ENCODE peak calls at places on chromosomes 16 and 17, in four cellular contexts. I is H1, W is GM12878, H is K562. E is an unnamed sample.

GRCh38 chr17:2042355-2042929 is 620 bp downstream of the OVCA2 start:
- DNase-seq in W (no peak), I (no peak), H (peak), E (no peak)

GRCh38 chr17:45430738-45431530 is 1.7 kb downstream of the ARHGAP27 start:
- DNase-seq in H (peak), W (no peak), I (peak), E (no peak)

GRCh38 chr17:2289878-2290478 is 13.6 kb downstream of the SMG6 start:
- DNase-seq in W (no peak), H (no peak), I (no peak), E (no peak)

GRCh38 chr17:81380117-81380516 is 15.1 kb upstream of the BAHCC1 start:
- DNase-seq in I (no peak), W (no peak), H (no peak), E (no peak)

GRCh38 chr16:72811188-72811720 is 236.7 kb downstream of the ZFHX3 start:
- DNase-seq in I (no peak), H (no peak), W (no peak), E (no peak)

GRCh38 chr17:73430165-73430680 is 118.4 kb upstream of the CDC42EP4 start:
- DNase-seq in H (no peak), I (no peak), W (no peak), E (no peak)

GRCh38 chr17:1244606-1245012 is 25.6 kb upstream of the BHLHA9 start:
- DNase-seq in H (no peak), W (no peak), I (no peak), E (no peak)

GRCh38 chr17:49290690-49291326 is 60.2 kb upstream of the PHOSPHO1 start:
- DNase-seq in H (peak), W (no peak), I (no peak), E (peak)

GRCh38 chr17:49723423-49723822 is 15.7 kb upstream of the SLC35B1 start:
- DNase-seq in I (no peak), W (no peak), H (no peak), E (no peak)

GRCh38 chr16:11105038-11105903 is 150.7 kb downstream of the SOCS1 start:
- DNase-seq in W (peak), H (peak), I (no peak), E (no peak)

GRCh38 chr17:511833-512251 is 159.2 kb upstream of the RPH3AL start:
- DNase-seq in W (no peak), I (no peak), H (no peak), E (no peak)

GRCh38 chr16:2085669-2086068 is 37.9 kb downstream of the TSC2 start:
- DNase-seq in H (no peak), W (no peak), I (no peak), E (no peak)

GRCh38 chr16:86962913-86963312 is 354.3 kb downstream of the C16orf95 start:
- DNase-seq in W (no peak), I (no peak), H (peak), E (no peak)

GRCh38 chr17:50919321-50920040 is 53.3 kb upstream of the TOB1 start:
- DNase-seq in W (no peak), I (peak), H (peak), E (no peak)

GRCh38 chr16:82655315-82655714 is 28.5 kb downstream of the CDH13 start:
- DNase-seq in I (no peak), W (peak), H (no peak), E (no peak)

GRCh38 chr16:89965447-89966225 is 17.1 kb downstream of the DEF8 start:
- DNase-seq in W (no peak), I (no peak), H (no peak), E (no peak)

GRCh38 chr16:17828012-17828411 is 357.3 kb upstream of the XYLT1 start:
- DNase-seq in W (no peak), H (peak), I (no peak), E (no peak)

GRCh38 chr17:80002690-80003490 is 32.8 kb downstream of the TBC1D16 start:
- DNase-seq in H (no peak), I (no peak), W (no peak), E (no peak)

GRCh38 chr16:70741779-70742125 is 55.9 kb upstream of the MTSS2 start:
- DNase-seq in W (no peak), I (no peak), H (no peak), E (no peak)
- TF ChIP-seq EGR1 in W (no peak), I (no peak), H (no peak), E (no peak)

GRCh38 chr16:12893050-12893750 is 8.2 kb upstream of the SHISA9 start:
- DNase-seq in I (no peak), W (no peak), H (no peak), E (no peak)

GRCh38 chr16:12899529-12900168 is 1.7 kb upstream of the SHISA9 start:
- DNase-seq in H (no peak), I (no peak), W (no peak), E (no peak)

GRCh38 chr16:12898556-12898955 is 2.8 kb upstream of the SHISA9 start:
- DNase-seq in W (no peak), H (no peak), I (no peak), E (no peak)

GRCh38 chr16:12900599-12901203 is 697 bp upstream of the SHISA9 start:
- DNase-seq in W (no peak), I (peak), H (no peak), E (no peak)

GRCh38 chr16:12896562-12896961 is 4.8 kb upstream of the SHISA9 start:
- DNase-seq in I (no peak), H (peak), W (no peak), E (peak)
- TF ChIP-seq EGR1 in I (no peak), H (no peak), W (no peak), E (no peak)

GRCh38 chr17:44137891-44138709 is 3.6 kb upstream of the HROB start:
- DNase-seq in W (no peak), I (peak), H (peak), E (peak)
- TF ChIP-seq EGR1 in W (no peak), I (peak), H (peak), E (peak)

GRCh38 chr17:82767041-82767754 is 15.3 kb downstream of the TBCD start:
- DNase-seq in W (no peak), I (peak), H (peak), E (no peak)
- TF ChIP-seq EGR1 in W (no peak), I (no peak), H (no peak), E (no peak)

DNA sequence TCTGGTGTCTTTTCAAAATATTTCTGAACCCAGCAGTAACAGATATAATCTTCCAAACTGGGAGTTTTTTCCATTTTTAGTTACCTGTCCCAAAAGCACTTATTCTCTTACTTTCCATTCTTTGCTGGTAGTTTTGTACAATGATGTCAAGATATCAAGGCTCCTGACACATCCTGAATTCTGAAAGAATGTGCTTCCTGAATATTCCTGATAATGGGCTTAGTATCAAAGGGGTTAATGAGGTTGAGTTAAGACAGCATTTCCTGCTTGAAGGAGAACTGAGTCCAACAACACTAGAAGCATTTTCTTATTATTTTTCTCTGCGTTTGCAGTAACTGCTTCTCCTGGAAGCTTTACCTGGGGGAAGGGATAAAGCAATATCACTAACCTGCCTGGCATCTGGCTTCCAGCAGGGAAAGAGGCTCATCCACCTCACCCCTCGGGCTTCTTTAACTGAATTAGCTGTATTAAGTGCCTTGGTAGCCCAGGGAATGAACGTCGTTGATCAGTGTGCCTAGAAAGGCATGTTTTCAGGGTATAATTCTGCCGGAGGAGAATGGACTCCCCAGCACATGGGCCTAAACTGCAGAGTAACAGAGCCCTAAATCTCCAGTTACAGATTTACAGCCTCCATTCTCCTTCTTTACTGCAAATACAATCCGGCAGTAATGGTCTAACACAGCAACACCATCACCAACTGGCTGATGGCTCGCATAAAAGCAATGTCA is 134.4 kb downstream of the SNX11 start:
- DNase-seq in I (no peak), H (no peak), W (no peak), E (no peak)
- TF ChIP-seq EGR1 in I (no peak), H (no peak), W (no peak), E (no peak)

DNA sequence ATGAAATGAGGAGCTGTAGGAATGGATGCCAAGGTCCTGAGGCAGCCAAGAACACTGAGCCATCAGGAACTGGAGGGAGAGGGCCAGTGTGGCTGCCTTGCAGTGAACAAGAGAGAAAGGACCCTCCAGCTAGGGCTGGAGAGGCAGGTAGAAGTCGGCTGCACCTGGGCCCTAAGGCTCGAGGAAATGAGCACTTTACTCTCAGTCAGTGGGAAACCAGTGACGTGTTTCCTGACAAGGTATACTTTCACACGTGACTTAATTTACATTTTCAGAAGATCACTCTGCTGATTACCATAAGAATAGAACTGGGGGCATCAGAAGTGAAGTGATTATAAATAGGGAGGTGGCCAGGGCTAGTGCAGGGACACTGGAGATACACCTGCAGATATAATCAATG is 115.2 kb downstream of the C17orf67 start:
- DNase-seq in H (no peak), W (no peak), I (no peak), E (no peak)
- TF ChIP-seq EGR1 in H (no peak), W (no peak), I (no peak), E (no peak)

GRCh38 chr17:21241564-21241963 is 11.6 kb downstream of the NATD1 start:
- DNase-seq in I (no peak), W (no peak), H (no peak), E (no peak)
- TF ChIP-seq EGR1 in I (no peak), W (no peak), H (no peak), E (no peak)

E was measured in HCT116.